ENCODE peak calls at places on chromosomes 6 and 20, in nine cellular contexts. O is ELR, D is fibroblast of the conjunctiva, V is B cell, I is SJCRH30, Q is anterior cingulate cortex, Z is AG10803, E is neuronal stem cell, L is GM10248. N is an unnamed sample.

GRCh38 chr20:10864076-10864672 is 190.4 kb upstream of the JAG1 start:
- DNase-seq in O (no peak), Z (peak), L (no peak), I (no peak), V (no peak), D (no peak), E (no peak), Q (no peak), N (peak)

GRCh38 chr6:113847435-113847834 is 9.7 kb upstream of the MARCKS start:
- DNase-seq in I (no peak), D (no peak), Q (no peak), V (no peak), L (no peak), E (no peak), Z (peak), O (peak), N (no peak)

GRCh38 chr6:167759912-167760311 is 66.8 kb upstream of the AFDN start:
- DNase-seq in D (no peak), L (no peak), I (no peak), Q (no peak), V (no peak), O (no peak), Z (no peak), E (no peak), N (no peak)

GRCh38 chr6:25944655-25945054 is 14.2 kb upstream of the SLC17A2 start:
- DNase-seq in E (no peak), O (no peak), V (no peak), I (no peak), Z (no peak), Q (no peak), D (no peak), L (no peak), N (no peak)

GRCh38 chr6:157096522-157096921 is 226.8 kb downstream of the TMEM242 start:
- DNase-seq in O (no peak), Q (no peak), D (no peak), Z (no peak), L (no peak), V (no peak), E (no peak), I (no peak), N (no peak)

GRCh38 chr6:132520953-132521352 is 8.0 kb upstream of the STX7 start:
- DNase-seq in E (no peak), Z (peak), I (no peak), Q (no peak), V (no peak), L (no peak), O (peak), D (peak), N (peak)

GRCh38 chr6:15365273-15365687 is 119.4 kb downstream of the JARID2 start:
- DNase-seq in I (peak), E (peak), Q (peak), V (peak), D (peak), O (peak), Z (peak), L (peak), N (peak)

GRCh38 chr6:42451595-42452170 is at the start of gene TRERF1:
- DNase-seq in Q (peak), I (peak), E (peak), V (peak), Z (peak), L (peak), D (peak), O (peak), N (peak)

GRCh38 chr20:58436868-58437645 is 48.0 kb downstream of the VAPB start:
- DNase-seq in L (no peak), V (no peak), E (no peak), I (no peak), O (no peak), D (no peak), Z (no peak), Q (no peak), N (no peak)

GRCh38 chr6:41704028-41704427 is 31.4 kb downstream of the TFEB start:
- DNase-seq in I (no peak), O (no peak), E (no peak), Z (no peak), D (no peak), L (no peak), Q (peak), V (no peak), N (no peak)

GRCh38 chr6:5729813-5730212 is 276.9 kb downstream of the NRN1 start:
- DNase-seq in Q (no peak), O (no peak), Z (no peak), D (no peak), I (no peak), E (no peak), L (no peak), V (no peak), N (no peak)

GRCh38 chr6:128725271-128726233 is 157.4 kb upstream of the LAMA2 start:
- DNase-seq in O (peak), L (peak), E (peak), Z (peak), I (peak), V (no peak), Q (no peak), D (peak), N (peak)

GRCh38 chr20:62030834-62031434 is 34.7 kb downstream of the TAF4 start:
- DNase-seq in I (no peak), Z (no peak), Q (no peak), V (peak), E (no peak), D (no peak), O (no peak), L (peak), N (no peak)

GRCh38 chr20:34475979-34476736 is 40.1 kb upstream of the DYNLRB1 start:
- DNase-seq in V (peak), L (peak), Q (no peak), O (peak), I (no peak), Z (peak), D (no peak), E (no peak), N (peak)

GRCh38 chr6:37029249-37029959 is 23.9 kb downstream of the FGD2 start:
- DNase-seq in V (peak), L (peak), O (peak), Z (peak), E (peak), D (peak), Q (peak), I (peak), N (peak)

GRCh38 chr20:11376998-11377397 is 540.7 kb upstream of the BTBD3 start:
- DNase-seq in L (no peak), D (no peak), V (no peak), Q (no peak), E (no peak), Z (peak), O (no peak), I (no peak), N (peak)

GRCh38 chr20:45873409-45874116 is 7.5 kb upstream of the ZSWIM1 start:
- DNase-seq in Z (no peak), O (peak), I (no peak), D (no peak), Q (no peak), V (no peak), L (no peak), E (no peak), N (no peak)

GRCh38 chr6:114997813-114998292 is 655.0 kb upstream of the HS3ST5 start:
- DNase-seq in I (peak), V (no peak), E (no peak), L (no peak), D (no peak), Z (no peak), Q (no peak), O (peak), N (peak)

GRCh38 chr6:118648866-118649554 is 2.4 kb downstream of the CEP85L start:
- DNase-seq in Z (no peak), L (no peak), E (no peak), D (no peak), I (no peak), V (no peak), Q (no peak), O (no peak), N (no peak)

GRCh38 chr6:113220832-113221231 is 636.3 kb upstream of the MARCKS start:
- DNase-seq in O (no peak), Z (no peak), E (no peak), V (no peak), Q (no peak), D (no peak), L (no peak), I (no peak), N (no peak)

GRCh38 chr6:114430534-114431124 is 87.8 kb upstream of the HS3ST5 start:
- DNase-seq in V (no peak), E (peak), Z (no peak), I (peak), L (no peak), Q (no peak), D (no peak), O (no peak), N (no peak)

GRCh38 chr6:117483004-117483644 is 650 bp downstream of the DCBLD1 start:
- DNase-seq in D (no peak), I (peak), V (peak), O (peak), L (peak), Q (peak), E (peak), Z (peak), N (peak)

GRCh38 chr20:62549499-62550086 is 73.8 kb upstream of the GATA5 start:
- DNase-seq in Q (no peak), I (peak), D (no peak), E (no peak), L (no peak), Z (no peak), O (no peak), V (no peak), N (peak)

GRCh38 chr20:1467355-1468116 is 887 bp upstream of the NSFL1C start:
- DNase-seq in Z (no peak), E (no peak), D (no peak), Q (peak), V (peak), L (no peak), O (no peak), I (no peak), N (no peak)

GRCh38 chr6:37160922-37161778 is 8.8 kb upstream of the PIM1 start:
- DNase-seq in V (peak), Q (no peak), I (no peak), O (no peak), L (peak), D (no peak), E (no peak), Z (peak), N (no peak)

GRCh38 chr20:45409531-45410272 is 1.6 kb downstream of the DBNDD2 start:
- DNase-seq in O (no peak), Q (no peak), D (no peak), E (no peak), L (no peak), Z (no peak), I (no peak), V (no peak), N (no peak)

GRCh38 chr20:34015401-34016335 is 22.0 kb downstream of the RALY start:
- DNase-seq in Z (no peak), D (no peak), E (no peak), V (no peak), Q (no peak), O (no peak), I (no peak), L (no peak), N (no peak)

GRCh38 chr6:14717307-14717706 is 528.6 kb upstream of the JARID2 start:
- DNase-seq in E (no peak), Z (no peak), O (no peak), L (peak), I (no peak), D (no peak), Q (no peak), V (no peak), N (no peak)

GRCh38 chr6:78101387-78101786 is 448.5 kb downstream of the MEI4 start:
- DNase-seq in I (no peak), D (no peak), L (no peak), Q (no peak), O (no peak), E (peak), V (no peak), Z (no peak), N (no peak)

GRCh38 chr6:24043848-24044247 is 82.2 kb upstream of the NRSN1 start:
- DNase-seq in O (no peak), E (no peak), I (no peak), V (no peak), D (no peak), L (no peak), Z (no peak), Q (no peak), N (no peak)

GRCh38 chr6:88246654-88247053 is 80.5 kb upstream of the CNR1 start:
- DNase-seq in L (no peak), Q (no peak), I (peak), E (no peak), D (no peak), V (no peak), O (no peak), Z (no peak), N (no peak)

GRCh38 chr6:33638581-33638980 is 17.5 kb downstream of the ITPR3 start:
- DNase-seq in Q (no peak), Z (no peak), O (no peak), I (no peak), V (no peak), D (no peak), E (no peak), L (no peak), N (no peak)

GRCh38 chr20:57211949-57212889 is 54.2 kb downstream of the BMP7 start:
- DNase-seq in Z (peak), I (peak), V (no peak), D (peak), E (peak), O (peak), L (no peak), Q (peak), N (peak)

GRCh38 chr20:41169791-41170351 is 32.5 kb downstream of the PLCG1 start:
- DNase-seq in Q (no peak), E (no peak), V (no peak), Z (peak), I (no peak), L (no peak), D (no peak), O (peak), N (peak)

GRCh38 chr6:84547341-84547794 is 217.0 kb downstream of the TBX18 start:
- DNase-seq in Q (no peak), V (no peak), L (no peak), E (no peak), D (no peak), I (peak), O (no peak), Z (no peak), N (no peak)

GRCh38 chr20:38386004-38386403 is 39.7 kb downstream of the LBP start:
- DNase-seq in V (no peak), Z (no peak), O (no peak), I (no peak), E (no peak), Q (no peak), D (no peak), L (no peak), N (no peak)